ENCODE peak calls at places on chromosomes 4 and X, in nine cellular contexts. C is HFF-Myc, D is SK-N-SH, W is fibroblast of mammary gland, Q is cardiac muscle cell, X is AG04449, A is sigmoid colon, Z is mammary epithelial cell, V is breast epithelium. I is an unnamed sample.

GRCh38 chr4:137614491-137614890 is 82.2 kb upstream of the PCDH18 start:
- DNase-seq in Q (no peak), V (no peak), C (no peak), A (no peak), D (no peak), Z (no peak), X (no peak), W (no peak), I (no peak)

GRCh38 chr4:67928547-67928946 is 34.7 kb downstream of the TMPRSS11A start:
- DNase-seq in D (no peak), C (no peak), W (peak; percentile 26), Q (no peak), A (no peak), X (no peak), Z (peak; percentile 74), V (no peak), I (no peak)

GRCh38 chr4:140152015-140152703 is 1.8 kb downstream of the MAML3 start:
- DNase-seq in C (no peak), D (peak; percentile 84), Q (no peak), Z (no peak), X (no peak), W (no peak), V (no peak), A (peak; percentile 86), I (peak; percentile 85)

GRCh38 chr4:38665846-38666490 is 2.0 kb downstream of the KLF3 start:
- DNase-seq in Q (no peak), X (no peak), C (no peak), A (no peak), W (no peak), D (no peak), Z (no peak), V (no peak), I (no peak)

GRCh38 chrX:38817004-38817703 is 15.9 kb downstream of the MID1IP1 start:
- DNase-seq in D (no peak), Z (no peak), A (peak; percentile 73), X (no peak), Q (peak; percentile 81), C (no peak), W (peak; percentile 48), V (no peak), I (peak; percentile 41)

GRCh38 chr4:152778656-152779512 is 646 bp downstream of the TIGD4 start:
- DNase-seq in A (peak; percentile 66), Z (peak; percentile 30), D (peak; percentile 43), C (no peak), Q (peak; percentile 23), X (no peak), W (peak; percentile 8), V (no peak), I (no peak)

GRCh38 chrX:68355629-68355920 is 77.7 kb downstream of the OPHN1 start:
- DNase-seq in X (no peak), D (no peak), V (no peak), W (no peak), A (no peak), C (no peak), Z (peak; percentile 2), Q (no peak), I (peak; percentile 35)

GRCh38 chr4:11824557-11824956 is 395.9 kb upstream of the HS3ST1 start:
- DNase-seq in V (no peak), Q (peak; percentile 44), W (no peak), X (no peak), C (no peak), Z (no peak), D (no peak), A (no peak), I (no peak)

GRCh38 chr4:61204353-61204752 is 4.2 kb downstream of the ADGRL3 start:
- DNase-seq in V (no peak), Z (peak; percentile 73), X (no peak), W (no peak), C (no peak), D (no peak), Q (peak; percentile 17), A (no peak), I (no peak)

GRCh38 chr4:152310223-152310622 is 225.7 kb downstream of the FBXW7 start:
- DNase-seq in X (peak; percentile 31), A (no peak), Q (peak; percentile 6), D (no peak), V (no peak), C (peak; percentile 83), W (no peak), Z (peak; percentile 85), I (no peak)

GRCh38 chr4:41934813-41935651 is at the start of gene TMEM33:
- DNase-seq in X (peak; percentile 9), W (peak; percentile 81), V (peak; percentile 76), A (peak; percentile 94), D (peak; percentile 88), Z (peak; percentile 90), Q (peak; percentile 90), C (peak; percentile 63), I (peak; percentile 89)

GRCh38 chr4:41750158-41750623 is 1.7 kb upstream of the PHOX2B start:
- DNase-seq in V (no peak), C (no peak), X (no peak), A (no peak), Q (no peak), D (no peak), Z (no peak), W (no peak), I (no peak)

GRCh38 chr4:107579099-107579498 is 140.9 kb downstream of the PAPSS1 start:
- DNase-seq in W (no peak), Q (no peak), Z (no peak), C (no peak), X (no peak), D (peak; percentile 3), V (no peak), A (no peak), I (no peak)
- H3K4me3 ChIP-seq in W (no peak overlapping the region), Q (no peak overlapping the region), Z (no peak overlapping the region), C (no peak overlapping the region), X (no peak overlapping the region), D (no peak overlapping the region), V (no peak overlapping the region), A (no peak overlapping the region), I (no peak overlapping the region)

GRCh38 chr4:100147198-100147597 is 43.1 kb downstream of the DDIT4L start:
- DNase-seq in X (no peak), Z (no peak), W (no peak), C (no peak), D (no peak), Q (no peak), A (no peak), V (no peak), I (no peak)

GRCh38 chr4:100146756-100147155 is 43.5 kb downstream of the DDIT4L start:
- DNase-seq in V (no peak), Z (no peak), X (no peak), A (no peak), D (no peak), C (no peak), Q (no peak), W (peak; percentile 20), I (no peak)

GRCh38 chr4:100149190-100149589 is 41.1 kb downstream of the DDIT4L start:
- DNase-seq in A (no peak), V (no peak), C (no peak), D (no peak), Q (no peak), W (no peak), Z (no peak), X (no peak), I (no peak)

GRCh38 chr4:100147684-100148083 is 42.6 kb downstream of the DDIT4L start:
- DNase-seq in Q (no peak), W (no peak), X (no peak), D (no peak), V (no peak), Z (no peak), A (no peak), C (no peak), I (no peak)
- H3K4me3 ChIP-seq in Q (no peak overlapping the region), W (no peak overlapping the region), X (no peak overlapping the region), D (no peak overlapping the region), V (no peak overlapping the region), Z (no peak overlapping the region), A (no peak overlapping the region), C (no peak overlapping the region), I (no peak overlapping the region)

GRCh38 chr4:175998782-175999181 is 66.9 kb upstream of the WDR17 start:
- DNase-seq in C (no peak), D (no peak), X (no peak), A (no peak), Z (peak; percentile 41), Q (no peak), W (no peak), V (no peak), I (no peak)

GRCh38 chr4:176001171-176002006 is 64.3 kb upstream of the WDR17 start:
- DNase-seq in A (peak; percentile 87), X (no peak), Q (peak; percentile 33), V (no peak), D (peak; percentile 17), Z (no peak), W (peak; percentile 20), C (no peak), I (peak; percentile 77)

GRCh38 chr4:175999944-176000343 is 65.7 kb upstream of the WDR17 start:
- DNase-seq in X (no peak), D (no peak), Z (no peak), Q (no peak), V (no peak), W (no peak), C (no peak), A (no peak), I (no peak)

GRCh38 chr4:176005766-176006165 is 59.9 kb upstream of the WDR17 start:
- DNase-seq in X (no peak), Q (no peak), C (no peak), W (no peak), Z (no peak), V (no peak), A (no peak), D (no peak), I (no peak)

DNA sequence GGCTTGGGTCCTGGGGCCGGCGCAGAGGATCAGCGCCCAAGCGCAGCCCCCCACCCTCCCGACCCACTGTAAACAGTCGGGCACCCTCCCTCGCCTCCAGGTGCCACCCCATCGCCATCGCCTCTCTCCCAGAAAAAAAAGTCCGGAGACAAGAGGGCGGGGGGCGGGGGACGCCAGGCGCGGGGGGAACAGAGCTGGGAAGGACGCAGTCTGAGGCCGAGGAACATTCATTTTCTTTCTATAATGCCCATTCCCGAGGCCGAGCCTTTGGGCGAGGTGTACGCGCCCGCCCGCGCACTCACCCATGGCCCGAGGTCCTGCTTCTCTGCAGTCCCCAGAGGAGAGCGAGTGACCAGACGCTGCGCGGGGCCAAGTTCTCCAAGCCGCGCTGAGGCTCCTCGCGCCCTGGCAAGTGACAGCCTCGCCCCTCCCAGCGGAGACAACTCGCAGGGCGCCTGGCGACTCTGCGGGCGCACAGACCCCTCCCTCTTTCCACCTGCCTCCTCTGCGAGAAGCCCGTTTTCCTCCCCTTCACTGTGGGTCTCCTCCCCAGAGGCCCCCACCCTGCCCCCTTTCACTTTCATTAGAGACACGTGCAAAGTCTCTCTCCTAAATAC is 63.5 kb upstream of the WDR17 start:
- DNase-seq in Z (no peak), Q (no peak), A (peak; percentile 74), V (no peak), C (no peak), W (no peak), D (peak; percentile 47), X (no peak), I (peak; percentile 47)
- H3K4me3 ChIP-seq in Z (peak overlapping the region; percentile 38), Q (peak overlapping the region; percentile 63), A (peak overlapping the region; percentile 68), V (peak overlapping the region; percentile 50), C (peak overlapping the region; percentile 31), W (peak overlapping the region; percentile 45), D (peak overlapping the region; percentile 60), X (peak overlapping the region; percentile 52), I (peak overlapping the region; percentile 39)

DNA sequence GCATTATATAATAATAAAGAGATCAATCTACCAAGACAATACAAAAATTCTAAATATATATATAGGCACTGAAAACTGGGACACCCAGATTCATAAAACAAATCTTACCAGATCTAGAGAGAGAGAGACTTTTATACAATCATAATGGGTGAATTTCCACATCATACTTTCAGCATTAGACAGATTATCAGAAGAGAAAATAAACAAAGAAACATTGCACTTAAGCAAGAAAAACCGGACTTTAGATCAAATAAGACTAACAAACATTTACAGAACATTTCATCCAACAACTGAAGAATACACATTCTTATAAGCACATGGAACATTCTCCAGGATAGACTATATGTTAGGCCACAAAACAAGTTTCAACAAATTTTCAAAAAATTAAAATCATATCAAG is 245.1 kb downstream of the INPP4B start:
- DNase-seq in Z (no peak), W (no peak), Q (no peak), X (no peak), A (no peak), C (no peak), D (no peak), V (no peak), I (no peak)
- H3K4me3 ChIP-seq in Z (no peak overlapping the region), W (no peak overlapping the region), Q (no peak overlapping the region), X (no peak overlapping the region), A (no peak overlapping the region), C (no peak overlapping the region), D (no peak overlapping the region), V (no peak overlapping the region), I (no peak overlapping the region)

I was measured in left lung.